ENCODE peak calls at places on chromosomes 12 and 14, in four cellular contexts. Y is IMR-90, V is mesendoderm, S is H1. U is an unnamed sample.

GRCh38 chr14:37620856-37621255 is 25.4 kb downstream of the TTC6 start:
- DNase-seq in Y (no peak), V (no peak), S (no peak), U (no peak)

GRCh38 chr12:65875635-65876034 is 51.4 kb downstream of the HMGA2 start:
- DNase-seq in Y (peak; percentile 69), V (no peak), S (no peak), U (no peak)

GRCh38 chr12:7017870-7018349 is 366 bp downstream of the LPCAT3 start:
- DNase-seq in Y (peak; percentile 8), V (no peak), S (no peak), U (no peak)

GRCh38 chr12:107847430-107847829 is 72.9 kb downstream of the ASCL4 start:
- DNase-seq in Y (no peak), V (no peak), S (no peak), U (no peak)

GRCh38 chr14:61264022-61264571 is 17.0 kb downstream of the TMEM30B start:
- DNase-seq in Y (no peak), V (no peak), S (no peak), U (no peak)

GRCh38 chr14:91138511-91139359 is 24.9 kb downstream of the DGLUCY start:
- DNase-seq in Y (no peak), V (peak; percentile 79), S (no peak), U (peak; percentile 41)

GRCh38 chr12:112833272-112833671 is 41.7 kb downstream of the RPH3A start:
- DNase-seq in Y (no peak), V (no peak), S (no peak), U (no peak)

GRCh38 chr12:6603095-6603567 is 4.0 kb downstream of the CHD4 start:
- DNase-seq in Y (peak; percentile 25), V (peak; percentile 65), S (no peak), U (peak; percentile 41)

GRCh38 chr14:28813810-28814209 is 47.2 kb downstream of the FOXG1 start:
- DNase-seq in Y (no peak), V (no peak), S (no peak), U (no peak)

GRCh38 chr12:10241276-10241675 is 28.6 kb downstream of the GABARAPL1 start:
- DNase-seq in Y (no peak), V (no peak), S (no peak), U (no peak)

GRCh38 chr14:60648934-60649814 is at the start of gene SIX1:
- DNase-seq in Y (peak; percentile 95), V (peak; percentile 95), S (no peak), U (peak; percentile 95)

GRCh38 chr14:65168840-65169239 is 66.5 kb upstream of the MAX start:
- DNase-seq in Y (no peak), V (peak; percentile 46), S (no peak), U (no peak)

GRCh38 chr12:55072093-55072492 is 52.3 kb downstream of the NEUROD4 start:
- DNase-seq in Y (no peak), V (peak; percentile 69), S (no peak), U (peak; percentile 88)

GRCh38 chr12:127459166-127459565 is 807.8 kb upstream of the TMEM132C start:
- DNase-seq in Y (no peak), V (no peak), S (no peak), U (no peak)

GRCh38 chr14:87059060-87059827 is 933.7 kb downstream of the GALC start:
- DNase-seq in Y (no peak), V (no peak), S (no peak), U (no peak)

GRCh38 chr12:91576432-91576831 is 393.8 kb upstream of the DCN start:
- DNase-seq in Y (no peak), V (no peak), S (no peak), U (no peak)

GRCh38 chr12:104825408-104825807 is 132.7 kb downstream of the SLC41A2 start:
- DNase-seq in Y (peak; percentile 6), V (peak; percentile 45), S (no peak), U (peak; percentile 35)

GRCh38 chr12:88935856-88936255 is 355.6 kb upstream of the KITLG start:
- DNase-seq in Y (peak; percentile 13), V (no peak), S (no peak), U (no peak)
- H3K23ac ChIP-seq in Y (no peak overlapping the region), V (no peak overlapping the region), S (no peak overlapping the region), U (no peak overlapping the region)

DNA sequence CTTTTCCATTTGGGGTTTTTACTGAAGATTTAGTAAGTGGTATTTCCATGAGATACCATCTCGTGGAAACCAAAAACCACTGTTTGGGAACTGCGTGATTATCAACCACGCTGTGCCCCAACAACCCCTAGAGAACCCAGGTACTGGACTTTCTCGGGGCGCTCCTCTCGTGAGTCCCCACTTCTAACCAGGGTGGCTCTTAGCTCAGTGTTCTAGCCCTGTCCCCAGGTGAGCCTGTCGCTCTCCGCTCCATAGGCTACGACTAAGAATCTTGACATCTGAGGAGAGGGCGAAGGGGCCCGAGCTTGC is 686 bp downstream of the MCRS1 start:
- DNase-seq in Y (no peak), V (no peak), S (no peak), U (no peak)
- H2BK120ac ChIP-seq in Y (peak overlapping the region; percentile 70), V (no peak overlapping the region), S (no peak overlapping the region), U (no peak overlapping the region)

DNA sequence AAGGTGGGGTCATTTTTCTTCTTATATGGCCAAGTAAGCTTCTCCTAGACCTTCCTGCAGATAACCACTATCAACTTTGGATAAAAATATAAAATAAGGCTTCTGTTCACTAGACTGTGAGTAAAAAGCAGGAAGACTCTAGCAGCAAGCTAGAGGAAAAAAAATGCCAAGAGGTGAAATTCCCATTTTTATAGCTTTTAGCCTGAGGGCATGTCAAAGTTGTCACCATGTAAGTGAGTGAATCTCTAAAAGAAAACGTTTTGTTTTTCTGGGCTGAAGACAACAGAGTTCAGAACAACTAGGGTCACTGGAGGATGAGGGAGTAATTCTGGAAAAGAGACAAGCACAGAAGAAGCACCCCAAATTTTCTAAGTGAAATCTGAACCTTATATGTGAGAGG is 143.9 kb upstream of the DIO3 start:
- DNase-seq in Y (no peak), V (no peak), S (no peak), U (no peak)
- H4K5ac ChIP-seq in Y (no peak overlapping the region), V (no peak overlapping the region), S (no peak overlapping the region), U (no peak overlapping the region)

DNA sequence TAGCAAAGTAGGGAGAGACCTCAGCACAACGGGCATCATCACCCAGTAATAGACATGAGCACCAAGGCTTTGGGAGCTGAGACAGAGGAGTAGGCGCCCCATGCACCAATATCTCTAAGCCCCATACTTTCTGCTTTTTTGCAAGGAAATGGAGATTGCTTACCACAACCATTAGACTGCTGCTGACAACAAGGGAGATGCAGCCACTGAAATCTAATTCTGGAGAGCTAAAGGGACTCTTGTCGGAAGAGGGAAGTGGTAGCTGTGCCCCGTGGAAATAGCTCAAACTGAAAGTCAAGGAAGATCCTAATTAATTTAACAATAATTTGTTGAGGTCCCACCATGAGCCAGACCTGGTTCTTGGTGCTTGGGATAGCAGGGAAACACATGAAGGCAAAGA is 1131.1 kb downstream of the BCL11B start:
- DNase-seq in Y (no peak), V (no peak), S (no peak), U (no peak)
- H3K23ac ChIP-seq in Y (no peak overlapping the region), V (no peak overlapping the region), S (no peak overlapping the region), U (no peak overlapping the region)

GRCh38 chr12:52942056-52942913 is 6.6 kb upstream of the KRT18 start:
- DNase-seq in Y (peak; percentile 45), V (no peak), S (no peak), U (no peak)
- H2BK120ac ChIP-seq in Y (no peak overlapping the region), V (no peak overlapping the region), S (no peak overlapping the region), U (no peak overlapping the region)

GRCh38 chr14:54725998-54726397 is 159.1 kb downstream of the SAMD4A start:
- DNase-seq in Y (no peak), V (no peak), S (no peak), U (no peak)

GRCh38 chr14:54724772-54725325 is 157.9 kb downstream of the SAMD4A start:
- DNase-seq in Y (no peak), V (no peak), S (no peak), U (no peak)

GRCh38 chr14:54730156-54730961 is 163.4 kb downstream of the SAMD4A start:
- DNase-seq in Y (peak; percentile 78), V (no peak), S (no peak), U (no peak)

GRCh38 chr14:54727929-54728328 is 161.0 kb downstream of the SAMD4A start:
- DNase-seq in Y (no peak), V (no peak), S (no peak), U (no peak)

DNA sequence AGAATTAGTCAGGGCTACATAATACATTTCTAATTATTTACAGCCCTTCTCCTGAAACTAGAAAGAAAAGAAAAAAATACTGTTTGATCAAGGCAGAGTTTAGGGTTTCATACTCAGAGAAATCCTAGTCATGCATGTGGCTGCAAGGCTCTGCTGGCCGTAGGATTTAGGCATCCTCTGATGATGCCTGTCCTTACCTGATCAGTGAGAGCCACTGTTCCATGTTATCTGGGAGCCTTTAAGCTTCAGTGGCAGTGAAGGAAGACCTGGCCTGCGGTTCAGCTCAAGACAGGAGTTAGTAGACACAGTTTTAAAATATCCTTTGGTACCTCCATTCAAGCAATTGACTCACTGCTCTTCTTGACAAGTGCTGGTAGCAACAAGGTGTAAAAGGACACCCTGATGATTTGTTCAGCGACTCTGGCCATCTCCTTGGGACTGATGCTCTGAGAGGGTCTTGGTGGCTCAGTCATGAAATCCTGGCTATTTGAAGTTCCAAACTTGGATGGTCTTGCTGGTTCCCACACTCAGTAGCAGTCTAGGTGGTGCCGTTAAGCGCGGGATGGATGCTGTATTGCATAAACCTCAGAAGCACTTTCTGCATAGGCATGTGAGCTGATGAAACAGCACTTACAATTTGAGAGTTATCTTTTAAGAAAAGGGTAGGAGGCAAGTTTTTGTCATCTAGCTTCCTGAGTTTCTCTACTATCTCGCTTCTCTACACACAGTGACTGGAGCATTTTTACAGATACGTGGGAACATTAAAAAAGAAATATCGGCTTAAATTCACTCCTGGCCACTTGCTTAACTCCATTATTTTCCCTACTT is 162.0 kb downstream of the SAMD4A start:
- DNase-seq in Y (peak; percentile 49), V (peak; percentile 11), S (no peak), U (no peak)
- H4K5ac ChIP-seq in Y (no peak overlapping the region), V (no peak overlapping the region), S (no peak overlapping the region), U (no peak overlapping the region)

GRCh38 chr14:79134346-79134745 is 964.2 kb downstream of the NRXN3 start:
- DNase-seq in Y (no peak), V (no peak), S (no peak), U (no peak)
- H3K23ac ChIP-seq in Y (no peak overlapping the region), V (no peak overlapping the region), S (no peak overlapping the region), U (no peak overlapping the region)

GRCh38 chr12:57891639-57892228 is 45.2 kb upstream of the CTDSP2 start:
- DNase-seq in Y (no peak), V (no peak), S (no peak), U (no peak)
- H2BK120ac ChIP-seq in Y (peak overlapping the region; percentile 80), V (no peak overlapping the region), S (no peak overlapping the region), U (no peak overlapping the region)

GRCh38 chr12:124047045-124047566 is 74.1 kb downstream of the ZNF664 start:
- DNase-seq in Y (no peak), V (no peak), S (no peak), U (no peak)
- H4K5ac ChIP-seq in Y (no peak overlapping the region), V (no peak overlapping the region), S (no peak overlapping the region), U (no peak overlapping the region)